ENCODE peak calls at places on chromosomes 12 and 14, in seven cellular contexts. D, A, M, K, E, H and U are unnamed samples.

GRCh38 chr14:92122761-92123160 is 992 bp downstream of the CPSF2 start:
- DNase-seq in K (no peak), D (no peak), M (no peak), A (no peak), E (no peak), H (no peak), U (no peak)

GRCh38 chr12:89101440-89101839 is 250.9 kb downstream of the DUSP6 start:
- DNase-seq in A (no peak), M (no peak), K (no peak), E (no peak), D (no peak), H (no peak), U (no peak)

GRCh38 chr12:57720606-57721595 is 17.6 kb downstream of the AGAP2 start:
- DNase-seq in M (no peak), A (no peak), H (no peak), E (no peak), K (no peak), D (no peak), U (no peak)

GRCh38 chr14:89280612-89281011 is 136.4 kb downstream of the FOXN3 start:
- DNase-seq in E (no peak), H (no peak), M (no peak), A (no peak), D (no peak), K (no peak), U (no peak)

GRCh38 chr14:58082011-58082410 is 70.0 kb downstream of the ARMH4 start:
- DNase-seq in D (no peak), M (peak), K (no peak), A (no peak), E (no peak), H (no peak), U (no peak)

GRCh38 chr12:27034607-27035293 is 12.4 kb downstream of the MED21 start:
- DNase-seq in D (no peak), A (no peak), K (no peak), M (no peak), H (no peak), E (no peak), U (no peak)

GRCh38 chr12:24360907-24361306 is 411.4 kb upstream of the SOX5 start:
- DNase-seq in E (peak), A (no peak), K (peak), D (no peak), M (peak), H (no peak), U (no peak)

GRCh38 chr14:90755661-90756304 is 60.4 kb downstream of the TTC7B start:
- DNase-seq in K (no peak), H (no peak), D (no peak), E (no peak), A (no peak), M (peak), U (no peak)

GRCh38 chr12:124786065-124786964 is 77.3 kb downstream of the SCARB1 start:
- DNase-seq in D (peak), A (no peak), M (peak), E (no peak), K (no peak), H (peak), U (no peak)

GRCh38 chr12:13099066-13099909 is 4.2 kb downstream of the GSG1 start:
- DNase-seq in M (no peak), A (no peak), H (no peak), E (no peak), K (no peak), D (no peak), U (no peak)

GRCh38 chr14:29654910-29655590 is 272.6 kb downstream of the PRKD1 start:
- DNase-seq in D (no peak), A (no peak), M (peak), E (no peak), H (no peak), K (no peak), U (no peak)

GRCh38 chr12:15227004-15227679 is 5.9 kb upstream of the RERG start:
- DNase-seq in D (peak), M (peak), E (peak), H (no peak), K (no peak), A (peak), U (peak)

GRCh38 chr12:113392988-113393579 is 10.6 kb downstream of the SDS start:
- DNase-seq in E (peak), A (peak), D (peak), H (peak), M (no peak), K (peak), U (no peak)
- TF ChIP-seq RAD21 in E (no peak), A (no peak), D (no peak), H (no peak), M (no peak), K (no peak), U (no peak)

GRCh38 chr12:65528127-65528526 is 249.6 kb downstream of the MSRB3 start:
- DNase-seq in A (no peak), H (no peak), D (no peak), K (no peak), E (no peak), M (no peak), U (no peak)

GRCh38 chr12:65522956-65523857 is 244.7 kb downstream of the MSRB3 start:
- DNase-seq in E (no peak), D (no peak), M (peak), K (no peak), H (no peak), A (no peak), U (no peak)

GRCh38 chr12:65526311-65526710 is 247.8 kb downstream of the MSRB3 start:
- DNase-seq in D (no peak), M (peak), H (no peak), E (no peak), K (no peak), A (no peak), U (no peak)

GRCh38 chr12:65525501-65526141 is 247.1 kb downstream of the MSRB3 start:
- DNase-seq in E (no peak), D (no peak), A (no peak), M (peak), K (no peak), H (no peak), U (no peak)

GRCh38 chr12:65524666-65525065 is 246.2 kb downstream of the MSRB3 start:
- DNase-seq in M (peak), H (no peak), E (no peak), D (no peak), A (no peak), K (no peak), U (no peak)
- TF ChIP-seq RAD21 in M (no peak), H (no peak), E (no peak), D (no peak), A (no peak), K (no peak), U (no peak)

DNA sequence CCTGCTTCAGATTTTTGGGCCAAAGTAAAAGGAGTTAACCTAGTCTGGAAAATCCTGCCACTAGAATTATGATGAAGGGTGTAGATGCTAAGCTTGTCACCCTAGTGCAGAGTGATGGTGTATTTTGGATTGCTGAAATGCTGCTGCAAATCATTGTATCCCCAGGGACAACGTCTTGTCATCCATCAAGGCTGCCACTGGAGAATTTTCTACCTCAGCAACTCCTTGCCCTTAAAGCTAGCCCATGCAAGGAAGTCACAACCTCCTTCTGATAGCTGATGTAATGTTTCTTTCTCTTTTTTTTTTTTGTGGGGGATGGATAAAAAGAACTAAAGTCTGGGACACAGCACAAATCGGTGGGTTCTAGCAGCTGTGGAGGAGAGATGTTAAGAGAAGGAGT is 139.4 kb upstream of the FRMD6 start:
- DNase-seq in E (no peak), A (no peak), H (no peak), D (no peak), K (no peak), M (no peak), U (no peak)
- TF ChIP-seq RAD21 in E (no peak), A (no peak), H (no peak), D (no peak), K (no peak), M (no peak), U (no peak)

GRCh38 chr12:88063375-88063774 is 34.2 kb upstream of the C12orf50 start:
- DNase-seq in E (no peak), H (no peak), M (peak), A (no peak), K (no peak), D (no peak), U (no peak)

GRCh38 chr12:88056571-88056970 is 27.4 kb upstream of the C12orf50 start:
- DNase-seq in A (no peak), K (no peak), D (no peak), E (no peak), M (no peak), H (no peak), U (no peak)

GRCh38 chr12:88062464-88062863 is 33.3 kb upstream of the C12orf50 start:
- DNase-seq in E (no peak), H (no peak), A (no peak), M (no peak), K (peak), D (no peak), U (no peak)

GRCh38 chr12:88057994-88058718 is 29.0 kb upstream of the C12orf50 start:
- DNase-seq in K (no peak), H (no peak), M (peak), A (no peak), E (no peak), D (no peak), U (no peak)

GRCh38 chr12:88058719-88059077 is 29.5 kb upstream of the C12orf50 start:
- DNase-seq in E (no peak), K (no peak), H (no peak), D (no peak), A (no peak), M (no peak), U (no peak)
- TF ChIP-seq RAD21 in E (no peak), K (no peak), H (no peak), D (no peak), A (no peak), M (no peak), U (no peak)

DNA sequence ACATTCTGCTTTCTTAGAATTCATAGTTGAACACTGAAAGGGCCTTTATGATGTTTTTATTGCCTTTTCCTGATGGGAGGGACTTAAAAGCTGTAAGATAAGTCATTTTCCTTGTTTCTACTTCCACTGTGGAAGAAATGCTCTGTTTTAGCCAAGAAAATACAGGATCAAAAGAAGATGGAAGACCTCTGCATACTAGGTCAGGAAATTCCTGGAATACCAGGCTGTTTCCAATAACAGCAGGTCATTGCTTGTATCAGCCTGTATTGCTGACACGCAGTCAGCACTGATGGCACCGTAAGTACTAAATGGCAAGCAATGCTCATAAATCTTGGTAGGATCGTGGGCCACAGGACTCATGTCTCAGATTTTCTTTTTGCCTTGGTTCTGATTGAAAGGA is 521.1 kb upstream of the ATP2B1 start:
- DNase-seq in E (no peak), A (no peak), D (no peak), M (no peak), H (no peak), K (no peak), U (no peak)
- TF ChIP-seq RAD21 in E (no peak), A (no peak), D (no peak), M (no peak), H (no peak), K (no peak), U (no peak)

GRCh38 chr12:77943466-77943865 is 112.8 kb downstream of the NAV3 start:
- DNase-seq in H (no peak), M (peak), A (peak), K (no peak), E (no peak), D (no peak), U (peak)
- TF ChIP-seq RAD21 in H (no peak), M (no peak), A (no peak), K (no peak), E (no peak), D (no peak), U (no peak)

GRCh38 chr12:79058342-79058741 is 193.8 kb downstream of the SYT1 start:
- DNase-seq in A (peak), D (no peak), E (peak), M (peak), H (no peak), K (no peak), U (peak)
- TF ChIP-seq RAD21 in A (peak), D (no peak), E (no peak), M (no peak), H (no peak), K (no peak), U (peak)

DNA sequence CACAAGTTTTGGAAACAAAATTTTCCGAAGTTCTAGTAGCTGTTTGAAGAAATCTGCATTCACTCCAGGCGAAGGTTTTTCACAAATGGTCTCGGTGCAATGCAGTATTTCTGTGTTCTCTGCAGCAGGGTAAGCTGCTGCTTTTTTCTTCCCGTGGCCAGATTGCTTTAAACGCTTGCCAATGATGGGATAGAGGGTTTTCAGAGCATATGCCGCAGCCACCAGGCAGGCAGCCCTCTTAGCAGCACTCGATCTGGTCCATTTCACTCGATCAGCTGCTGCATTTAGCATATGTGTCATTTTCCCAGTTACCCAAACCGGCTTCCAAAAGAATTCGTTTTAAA is 315 bp downstream of the ABCD2 start:
- DNase-seq in D (no peak), A (no peak), H (no peak), E (no peak), M (no peak), K (no peak), U (no peak)
- TF ChIP-seq RAD21 in D (no peak), A (no peak), H (no peak), E (no peak), M (no peak), K (no peak), U (no peak)

GRCh38 chr12:104011265-104011664 is 38.7 kb downstream of the GLT8D2 start:
- DNase-seq in E (no peak), D (no peak), M (peak), H (no peak), K (no peak), A (peak), U (peak)
- TF ChIP-seq RAD21 in E (no peak), D (no peak), M (no peak), H (no peak), K (no peak), A (no peak), U (no peak)

GRCh38 chr14:23324455-23324846 is 3.2 kb downstream of the PABPN1 start:
- DNase-seq in M (no peak), D (no peak), A (no peak), E (no peak), H (no peak), K (no peak), U (no peak)

GRCh38 chr14:23323838-23324454 is 2.7 kb downstream of the PABPN1 start:
- DNase-seq in E (no peak), M (no peak), D (no peak), A (no peak), H (no peak), K (no peak), U (no peak)

GRCh38 chr14:23321572-23322547 is 603 bp downstream of the PABPN1 start:
- DNase-seq in M (peak), E (peak), D (peak), K (no peak), A (no peak), H (no peak), U (peak)

GRCh38 chr14:23320584-23321571 is at the start of gene PABPN1:
- DNase-seq in D (peak), M (peak), A (peak), K (peak), H (peak), E (peak), U (peak)

DNA sequence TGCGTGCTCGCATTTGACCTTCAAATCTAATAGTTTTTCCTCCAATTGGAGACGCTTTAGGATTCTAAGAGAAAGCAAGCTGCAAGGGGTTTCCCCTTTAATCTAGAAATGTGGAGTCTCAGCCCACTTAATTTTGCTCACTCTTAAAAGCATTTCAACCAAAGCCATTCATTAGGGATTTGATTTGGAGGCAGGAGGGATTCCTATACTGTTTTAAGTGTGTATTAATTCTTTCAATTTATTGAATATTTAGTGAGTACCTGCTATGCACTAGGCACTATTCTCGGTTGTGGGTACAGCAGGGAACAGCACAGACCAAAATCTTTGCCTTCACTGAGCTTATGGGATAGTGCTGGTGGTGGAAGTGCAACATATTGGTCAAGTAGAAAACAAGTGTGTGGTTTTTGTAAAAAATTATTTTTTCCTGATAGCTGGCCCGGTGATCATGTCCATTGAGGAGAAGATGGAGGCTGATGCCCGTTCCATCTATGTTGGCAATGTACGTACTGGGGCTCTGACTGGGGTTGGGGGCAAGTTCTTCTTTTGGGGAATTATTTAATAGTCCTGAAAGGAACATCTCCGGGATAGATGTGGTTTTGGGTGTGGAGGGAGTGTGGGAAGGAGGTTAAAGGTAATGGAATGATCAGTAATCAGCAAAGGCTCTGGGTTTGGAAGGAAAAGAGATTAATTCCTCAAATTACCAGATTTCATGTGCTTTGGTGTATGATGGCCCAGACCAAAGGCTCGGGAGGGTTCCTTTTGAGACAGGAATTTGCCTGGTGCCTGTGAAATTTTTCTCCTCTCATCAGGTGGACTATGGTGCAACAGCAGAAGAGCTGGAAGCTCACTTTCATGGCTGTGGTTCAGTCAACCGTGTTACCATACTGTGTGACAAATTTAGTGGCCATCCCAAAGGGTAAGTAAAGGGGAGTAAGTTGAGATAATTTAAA is 1.6 kb downstream of the PABPN1 start:
- DNase-seq in D (no peak), A (no peak), E (no peak), K (no peak), H (no peak), M (no peak), U (no peak)
- TF ChIP-seq RAD21 in D (no peak), A (no peak), E (peak), K (no peak), H (no peak), M (no peak), U (no peak)